ENCODE peak calls at places on chromosomes 3 and 15, in nine cellular contexts. J is cardiac muscle cell, O is testis, V is upper lobe of right lung, R is lung, C is lower lobe of right lung, Q is adrenal gland, W is fibroblast of lung, F is AG04449. B is an unnamed sample.

GRCh38 chr15:57227181-57227580 is 149.1 kb upstream of the CGNL1 start:
- DNase-seq in V (no peak), R (no peak), Q (no peak), W (peak), C (no peak), J (no peak), O (no peak), F (no peak), B (no peak)

GRCh38 chr15:77012868-77013267 is 17.9 kb downstream of the PSTPIP1 start:
- DNase-seq in J (no peak), V (no peak), F (no peak), Q (no peak), W (no peak), O (no peak), C (no peak), R (no peak), B (no peak)

GRCh38 chr3:136068708-136069107 is 103.2 kb downstream of the PPP2R3A start:
- DNase-seq in V (no peak), J (no peak), R (no peak), O (no peak), F (peak), W (peak), Q (no peak), C (no peak), B (peak)

GRCh38 chr3:23501201-23501824 is 298.2 kb downstream of the UBE2E2 start:
- DNase-seq in W (peak), F (no peak), C (no peak), Q (no peak), O (no peak), R (no peak), J (peak), V (no peak), B (no peak)

GRCh38 chr15:73782339-73782979 is 29.3 kb upstream of the INSYN1 start:
- DNase-seq in R (no peak), Q (no peak), W (no peak), F (no peak), J (no peak), O (no peak), C (no peak), V (no peak), B (no peak)

GRCh38 chr3:39361252-39361927 is 21.8 kb upstream of the SLC25A38 start:
- DNase-seq in V (no peak), R (no peak), Q (no peak), O (no peak), W (no peak), F (no peak), J (no peak), C (no peak), B (no peak)

GRCh38 chr3:24740367-24740766 is 245.7 kb upstream of the THRB start:
- DNase-seq in W (no peak), Q (no peak), O (no peak), R (no peak), C (no peak), F (no peak), V (no peak), J (no peak), B (no peak)

GRCh38 chr15:41713047-41713446 is 52.8 kb downstream of the MGA start:
- DNase-seq in C (no peak), J (peak), Q (peak), O (peak), V (no peak), W (peak), R (no peak), F (no peak), B (no peak)

GRCh38 chr15:63583027-63583426 is 14.2 kb upstream of the FBXL22 start:
- DNase-seq in R (no peak), J (peak), Q (no peak), C (no peak), O (no peak), F (peak), W (peak), V (no peak), B (peak)

GRCh38 chr3:39804951-39805350 is 4.5 kb upstream of the MYRIP start:
- DNase-seq in O (no peak), W (no peak), R (no peak), J (peak), Q (no peak), V (no peak), F (no peak), C (no peak), B (no peak)

GRCh38 chr3:27311400-27311799 is 57.8 kb downstream of the NEK10 start:
- DNase-seq in O (no peak), J (peak), F (peak), V (no peak), W (peak), Q (no peak), R (no peak), C (no peak), B (peak)

GRCh38 chr15:89893027-89893426 is 767 bp downstream of the AP3S2 start:
- DNase-seq in F (no peak), V (no peak), R (no peak), Q (no peak), J (peak), O (no peak), C (no peak), W (no peak), B (no peak)

GRCh38 chr15:92021765-92022164 is 168.3 kb downstream of the SLCO3A1 start:
- DNase-seq in C (no peak), Q (no peak), F (no peak), R (no peak), O (no peak), J (no peak), W (no peak), V (no peak), B (no peak)

GRCh38 chr3:14822875-14823807 is 4.4 kb downstream of the FGD5 start:
- DNase-seq in Q (no peak), R (no peak), W (no peak), C (no peak), J (peak), F (no peak), V (no peak), O (no peak), B (no peak)

GRCh38 chr15:67396109-67396508 is 124.8 kb upstream of the C15orf61 start:
- DNase-seq in C (no peak), J (no peak), W (no peak), V (no peak), Q (no peak), F (no peak), O (no peak), R (no peak), B (no peak)

GRCh38 chr15:67400890-67401289 is 120.0 kb upstream of the C15orf61 start:
- DNase-seq in R (no peak), F (no peak), V (no peak), O (no peak), W (no peak), J (no peak), Q (no peak), C (no peak), B (no peak)

GRCh38 chr15:67399925-67400324 is 121.0 kb upstream of the C15orf61 start:
- DNase-seq in Q (no peak), V (no peak), O (no peak), W (no peak), F (no peak), J (no peak), R (no peak), C (no peak), B (no peak)

DNA sequence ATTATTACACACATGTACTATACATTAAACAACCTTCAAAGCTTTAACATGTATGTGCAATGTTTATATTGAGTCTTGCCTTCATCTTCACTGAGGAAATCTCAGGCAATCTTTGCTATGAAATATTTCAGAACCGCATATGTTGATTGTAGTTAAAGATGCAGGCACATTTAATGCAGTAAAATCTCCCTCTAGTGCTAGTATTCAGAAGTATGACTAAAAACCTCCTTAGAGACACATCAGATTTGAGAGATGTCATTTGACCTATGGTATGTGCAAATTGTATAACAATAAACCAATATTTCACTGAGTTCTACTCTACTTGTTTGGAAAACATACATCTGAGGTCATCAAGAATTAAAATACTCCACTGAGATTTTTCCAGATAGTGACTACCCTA is 123.8 kb upstream of the C15orf61 start:
- DNase-seq in F (no peak), Q (no peak), R (no peak), O (no peak), C (no peak), V (no peak), W (no peak), J (no peak), B (no peak)
- TF ChIP-seq CTCF in F (peak), Q (no peak), R (no peak), O (no peak), C (no peak), V (no peak), W (peak), J (no peak), B (peak)

GRCh38 chr15:23857028-23857641 is 170.0 kb upstream of the NDN start:
- DNase-seq in F (no peak), W (peak), V (no peak), O (peak), J (peak), R (peak), Q (peak), C (peak), B (no peak)
- TF ChIP-seq CTCF in F (peak), W (peak), V (peak), O (peak), J (peak), R (no peak), Q (peak), C (peak), B (peak)

DNA sequence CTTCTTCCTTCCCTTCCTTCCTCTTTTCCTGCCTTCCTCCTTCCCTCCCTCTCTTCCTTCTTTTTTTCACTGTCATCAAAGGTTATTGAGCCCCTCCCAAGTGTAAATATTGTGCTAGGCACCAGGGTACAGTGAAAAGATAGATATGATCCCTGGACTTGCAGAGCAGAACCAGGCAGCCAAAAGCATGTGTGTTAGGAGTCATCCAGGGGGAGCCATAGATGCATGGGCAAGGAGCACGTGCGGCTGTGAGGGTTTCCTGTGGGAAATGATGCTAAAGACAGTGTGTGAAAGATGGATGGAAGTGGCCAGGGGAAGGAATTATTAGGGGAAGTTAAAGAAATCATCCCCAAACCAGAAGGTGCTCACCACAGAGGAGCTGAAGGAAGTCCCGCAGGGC is 65.2 kb downstream of the NR2F2 start:
- DNase-seq in R (no peak), O (no peak), Q (no peak), V (no peak), J (no peak), F (no peak), C (no peak), W (no peak), B (no peak)
- TF ChIP-seq CTCF in R (no peak), O (no peak), Q (no peak), V (no peak), J (no peak), F (no peak), C (no peak), W (no peak), B (no peak)

GRCh38 chr3:185733980-185734724 is 90.7 kb downstream of the IGF2BP2 start:
- DNase-seq in O (peak), R (peak), C (no peak), Q (peak), F (no peak), W (peak), J (peak), V (no peak), B (peak)
- TF ChIP-seq CTCF in O (peak), R (peak), C (peak), Q (peak), F (peak), W (peak), J (peak), V (peak), B (peak)

GRCh38 chr3:183539821-183540220 is 15.7 kb downstream of the KLHL6 start:
- DNase-seq in O (no peak), J (peak), C (no peak), R (no peak), W (no peak), Q (no peak), V (no peak), F (no peak), B (no peak)
- TF ChIP-seq CTCF in O (no peak), J (no peak), C (no peak), R (no peak), W (no peak), Q (no peak), V (no peak), F (no peak), B (no peak)

DNA sequence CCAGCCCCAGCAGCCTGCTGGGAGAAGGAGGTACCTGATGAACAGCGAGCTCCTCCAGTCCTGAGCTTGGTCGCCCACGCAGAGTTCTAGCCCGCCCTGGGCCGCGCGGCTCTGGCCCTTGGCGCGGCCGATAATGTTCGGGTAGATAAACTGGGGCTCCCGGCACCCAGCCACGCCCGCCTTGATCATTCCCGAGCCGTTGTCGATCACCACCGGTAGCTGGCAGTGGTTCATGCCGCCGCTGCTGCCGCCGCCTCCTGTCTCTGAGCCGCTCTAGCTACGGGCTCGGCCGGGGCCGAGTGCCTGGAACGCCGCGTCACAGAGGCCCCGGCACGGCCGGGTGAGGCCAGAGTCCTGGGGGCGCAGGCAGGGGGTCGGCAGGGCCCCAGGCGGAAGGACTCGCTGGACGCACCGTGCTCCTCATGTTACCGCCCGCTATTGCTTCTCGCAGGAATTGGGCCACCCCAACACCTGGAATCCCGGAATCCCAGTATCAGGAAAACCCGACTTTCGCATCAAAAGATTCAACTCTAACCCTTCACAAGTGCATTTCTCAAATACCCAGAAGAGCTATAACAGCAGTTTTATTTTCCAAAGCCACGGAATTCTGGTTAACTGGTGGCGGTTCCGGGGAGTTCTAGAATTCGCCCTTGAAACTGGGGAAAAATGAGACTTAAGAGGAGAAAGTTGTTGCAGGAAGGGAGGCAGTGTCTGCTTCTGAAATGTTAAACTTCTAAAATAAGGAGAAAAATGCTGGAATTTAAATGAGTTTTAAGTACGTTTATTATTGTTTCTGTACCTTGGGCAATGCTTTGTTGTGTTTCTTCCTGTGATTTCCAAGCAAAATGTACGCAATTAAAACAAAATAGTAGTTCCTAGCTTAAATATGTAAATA is at the start of gene ACTRT3:
- DNase-seq in C (peak), R (peak), O (peak), Q (peak), V (peak), W (peak), F (no peak), J (peak), B (peak)
- TF ChIP-seq CTCF in C (no peak), R (no peak), O (no peak), Q (no peak), V (no peak), W (no peak), F (no peak), J (no peak), B (no peak)

DNA sequence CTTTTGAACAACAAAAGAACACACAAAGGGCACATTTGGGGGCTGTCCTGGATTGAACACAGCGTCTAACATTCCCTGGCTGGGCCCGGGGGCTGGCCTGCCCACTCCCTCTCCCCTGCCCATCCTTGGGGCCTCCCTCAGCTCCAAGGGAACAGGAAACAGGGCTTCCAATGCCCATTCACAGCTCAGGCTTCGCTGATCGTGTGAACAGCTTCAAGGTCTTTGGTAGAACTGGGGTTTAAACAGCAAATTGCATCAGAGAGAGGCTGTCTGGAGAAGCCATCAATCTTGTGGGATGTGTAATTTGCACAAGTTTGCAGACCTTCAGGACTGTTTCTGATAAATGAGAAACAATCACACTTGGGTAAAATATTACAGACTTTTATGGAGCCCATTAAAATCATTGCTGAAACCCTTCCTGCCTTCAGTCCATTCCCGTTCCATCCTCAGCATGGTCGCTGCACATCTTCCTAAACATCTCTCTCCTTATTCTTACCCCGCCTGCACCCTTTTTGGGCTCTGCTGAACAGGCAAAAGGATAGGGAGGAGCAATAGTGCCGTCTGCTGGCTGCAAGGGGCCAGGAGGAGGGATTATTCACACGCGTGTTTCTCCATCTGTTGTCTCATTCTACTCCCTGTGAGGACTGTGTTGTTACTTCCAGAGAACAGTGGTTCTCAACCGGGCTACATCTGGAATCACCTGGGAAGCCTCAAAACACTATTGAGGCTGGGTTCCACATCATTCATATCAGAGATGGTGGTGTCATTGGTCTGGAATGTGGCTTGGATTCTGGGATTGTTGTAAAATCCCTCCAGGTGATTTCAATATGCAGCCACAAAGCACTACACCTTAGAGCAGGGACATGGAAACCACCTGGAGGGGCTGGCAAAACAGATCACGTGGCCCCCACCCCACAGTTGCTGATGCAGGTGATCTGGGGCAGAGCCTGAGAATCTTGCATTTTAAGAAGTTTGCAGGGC is 116.3 kb downstream of the CLSTN2 start:
- DNase-seq in Q (peak), O (peak), C (no peak), W (no peak), J (no peak), F (no peak), V (no peak), R (no peak), B (no peak)
- TF ChIP-seq CTCF in Q (peak), O (peak), C (peak), W (no peak), J (no peak), F (peak), V (no peak), R (no peak), B (no peak)

GRCh38 chr3:188829577-188829976 is 342.2 kb upstream of the TPRG1 start:
- DNase-seq in O (no peak), Q (peak), C (no peak), R (no peak), V (no peak), W (no peak), F (no peak), J (no peak), B (no peak)

GRCh38 chr3:188832146-188832545 is 339.6 kb upstream of the TPRG1 start:
- DNase-seq in J (no peak), C (no peak), Q (no peak), V (no peak), O (no peak), W (peak), F (no peak), R (no peak), B (no peak)

GRCh38 chr3:188832961-188833615 is 338.7 kb upstream of the TPRG1 start:
- DNase-seq in R (no peak), F (no peak), W (no peak), Q (no peak), C (no peak), J (peak), V (no peak), O (no peak), B (peak)

GRCh38 chr3:188830955-188831354 is 340.8 kb upstream of the TPRG1 start:
- DNase-seq in R (no peak), O (no peak), C (no peak), W (no peak), V (no peak), Q (peak), J (peak), F (no peak), B (peak)

DNA sequence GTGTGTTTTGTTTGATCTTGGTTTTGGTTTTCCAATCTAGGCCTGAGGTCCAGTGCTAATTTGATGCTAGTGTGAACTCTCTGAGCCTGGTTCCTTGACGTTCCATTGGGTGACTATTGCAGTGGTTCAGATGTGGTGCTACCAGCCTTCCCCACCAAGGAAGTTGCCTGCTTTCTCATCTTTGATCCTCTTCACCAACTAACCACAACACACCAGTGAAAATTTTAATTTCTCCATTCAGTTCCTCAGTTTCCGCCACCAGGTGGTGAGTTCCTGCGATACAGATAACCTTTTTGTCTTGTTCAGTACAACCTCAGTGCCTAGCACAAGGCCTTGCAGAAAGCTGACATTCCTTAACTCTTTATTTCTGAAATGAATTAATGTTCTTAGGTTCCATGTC is 337.4 kb upstream of the TPRG1 start:
- DNase-seq in V (no peak), J (no peak), Q (no peak), O (no peak), R (no peak), W (no peak), F (no peak), C (no peak), B (no peak)
- TF ChIP-seq CTCF in V (no peak), J (no peak), Q (no peak), O (peak), R (no peak), W (no peak), F (no peak), C (no peak), B (peak)